ENCODE peak calls at places on chromosomes 13 and 19, in ten cellular contexts. T is HepG2, N is H1, V is K562, M is endothelial cell of umbilical vein, O is stomach, R is breast epithelium, A is prostate gland, J is spleen, G is esophagus muscularis mucosa. B is an unnamed sample.

GRCh38 chr13:20566424-20566916 is 487 bp upstream of the IFT88 start:
- DNase-seq in T (peak; percentile 76), N (no peak), V (no peak), M (no peak), O (no peak), R (no peak), A (peak; percentile 39), J (peak; percentile 77), G (peak; percentile 92), B (peak; percentile 86)

GRCh38 chr19:39078436-39079200 is 5.5 kb upstream of the ACP7 start:
- DNase-seq in T (peak; percentile 30), N (no peak), V (no peak), M (peak; percentile 75), O (no peak), R (no peak), A (no peak), J (no peak), G (no peak), B (no peak)

GRCh38 chr13:34750078-34750703 is 191.9 kb upstream of the NBEA start:
- DNase-seq in T (no peak), N (peak; percentile 66), V (no peak), M (no peak), O (no peak), R (no peak), A (no peak), J (no peak), G (no peak), B (no peak)

GRCh38 chr19:6412111-6412999 is 12.3 kb downstream of the KHSRP start:
- DNase-seq in T (peak; percentile 49), N (peak; percentile 90), V (peak; percentile 62), M (no peak), O (peak; percentile 61), R (no peak), A (peak; percentile 35), J (no peak), G (no peak), B (peak; percentile 66)

GRCh38 chr19:55418185-55418584 is 10.6 kb upstream of the UBE2S start:
- DNase-seq in T (peak; percentile 70), N (peak; percentile 71), V (peak; percentile 62), M (peak; percentile 71), O (peak; percentile 57), R (no peak), A (peak; percentile 48), J (no peak), G (no peak), B (no peak)

GRCh38 chr19:5665781-5666513 is 14.4 kb downstream of the MICOS13 start:
- DNase-seq in T (peak; percentile 69), N (no peak), V (peak; percentile 41), M (peak; percentile 59), O (no peak), R (no peak), A (no peak), J (peak; percentile 15), G (no peak), B (no peak)

GRCh38 chr19:13926715-13927114 is 11.5 kb downstream of the PODNL1 start:
- DNase-seq in T (no peak), N (no peak), V (no peak), M (no peak), O (no peak), R (no peak), A (no peak), J (no peak), G (no peak), B (no peak)

GRCh38 chr19:48445256-48445605 is 552 bp upstream of the GRWD1 start:
- DNase-seq in T (peak; percentile 82), N (peak; percentile 53), V (peak; percentile 79), M (peak; percentile 96), O (no peak), R (no peak), A (peak; percentile 41), J (no peak), G (no peak), B (no peak)

GRCh38 chr13:110565296-110565695 is 3.8 kb upstream of the RAB20 start:
- DNase-seq in T (no peak), N (no peak), V (no peak), M (no peak), O (no peak), R (no peak), A (no peak), J (no peak), G (no peak), B (no peak)

GRCh38 chr19:58154287-58154678 is 3.7 kb upstream of the ZNF329 start:
- DNase-seq in T (peak; percentile 38), N (no peak), V (no peak), M (peak; percentile 32), O (peak; percentile 26), R (peak; percentile 63), A (peak; percentile 12), J (no peak), G (no peak), B (peak; percentile 69)

GRCh38 chr19:49092686-49093085 is 7.4 kb downstream of the SNRNP70 start:
- DNase-seq in T (no peak), N (no peak), V (no peak), M (no peak), O (no peak), R (no peak), A (no peak), J (no peak), G (no peak), B (no peak)

GRCh38 chr13:100636441-100636840 is 38.2 kb downstream of the TMTC4 start:
- DNase-seq in T (no peak), N (no peak), V (no peak), M (no peak), O (no peak), R (no peak), A (no peak), J (no peak), G (no peak), B (no peak)

GRCh38 chr13:113998781-113999617 is 25.1 kb upstream of the C13orf46 start:
- DNase-seq in T (no peak), N (no peak), V (no peak), M (no peak), O (no peak), R (no peak), A (no peak), J (peak; percentile 47), G (no peak), B (no peak)

GRCh38 chr13:113307491-113307890 is 10.5 kb downstream of the LAMP1 start:
- DNase-seq in T (no peak), N (no peak), V (no peak), M (no peak), O (no peak), R (no peak), A (no peak), J (no peak), G (no peak), B (no peak)

GRCh38 chr13:70339738-70340137 is 231.5 kb upstream of the KLHL1 start:
- DNase-seq in T (peak; percentile 21), N (peak; percentile 52), V (no peak), M (peak; percentile 11), O (peak; percentile 28), R (no peak), A (no peak), J (no peak), G (no peak), B (no peak)

GRCh38 chr19:51901860-51902259 is 3.0 kb downstream of the ZNF649 start:
- DNase-seq in T (no peak), N (no peak), V (no peak), M (no peak), O (no peak), R (no peak), A (no peak), J (no peak), G (no peak), B (no peak)

GRCh38 chr13:32639502-32640105 is 53.4 kb downstream of the PDS5B start:
- DNase-seq in T (peak; percentile 50), N (no peak), V (peak; percentile 13), M (peak; percentile 67), O (peak; percentile 54), R (no peak), A (peak; percentile 55), J (no peak), G (no peak), B (peak; percentile 77)

GRCh38 chr13:61415749-61416148 is at the start of gene PCDH20:
- DNase-seq in T (no peak), N (no peak), V (no peak), M (no peak), O (no peak), R (no peak), A (no peak), J (no peak), G (no peak), B (no peak)
- H3K4me3 ChIP-seq in T (no peak within 1 kb of the TSS), N (peak within 1 kb of the TSS; percentile 66), V (no peak within 1 kb of the TSS), M (no peak within 1 kb of the TSS), O (peak within 1 kb of the TSS; percentile 52), R (peak within 1 kb of the TSS; percentile 55), A (peak within 1 kb of the TSS; percentile 8), J (peak within 1 kb of the TSS; percentile 32), G (peak within 1 kb of the TSS; percentile 54), B (peak within 1 kb of the TSS; percentile 39)

GRCh38 chr19:2064788-2065524 is 13.9 kb upstream of the MKNK2 start:
- DNase-seq in T (no peak), N (no peak), V (no peak), M (no peak), O (no peak), R (no peak), A (no peak), J (peak; percentile 72), G (no peak), B (peak; percentile 88)
- H3K4me1 ChIP-seq in T (peaks cover 72% of the 10 kb centered on the region), N (peaks cover 8% of the 10 kb centered on the region), V (peaks cover 15% of the 10 kb centered on the region), M (peaks cover 18% of the 10 kb centered on the region), O (peaks cover 42% of the 10 kb centered on the region), R (peaks cover 17% of the 10 kb centered on the region), A (peaks cover 18% of the 10 kb centered on the region), J (peaks cover 28% of the 10 kb centered on the region), G (peaks cover 55% of the 10 kb centered on the region), B (peaks cover 41% of the 10 kb centered on the region)

GRCh38 chr19:2537544-2537943 is 61.6 kb downstream of the GADD45B start:
- DNase-seq in T (no peak), N (no peak), V (no peak), M (no peak), O (no peak), R (no peak), A (no peak), J (no peak), G (no peak), B (no peak)
- TF ChIP-seq POLR2AphosphoS5 in T (no peak), N (no peak), V (no peak), M (no peak), O (no peak), R (no peak), A (no peak), J (no peak), G (no peak), B (no peak)

DNA sequence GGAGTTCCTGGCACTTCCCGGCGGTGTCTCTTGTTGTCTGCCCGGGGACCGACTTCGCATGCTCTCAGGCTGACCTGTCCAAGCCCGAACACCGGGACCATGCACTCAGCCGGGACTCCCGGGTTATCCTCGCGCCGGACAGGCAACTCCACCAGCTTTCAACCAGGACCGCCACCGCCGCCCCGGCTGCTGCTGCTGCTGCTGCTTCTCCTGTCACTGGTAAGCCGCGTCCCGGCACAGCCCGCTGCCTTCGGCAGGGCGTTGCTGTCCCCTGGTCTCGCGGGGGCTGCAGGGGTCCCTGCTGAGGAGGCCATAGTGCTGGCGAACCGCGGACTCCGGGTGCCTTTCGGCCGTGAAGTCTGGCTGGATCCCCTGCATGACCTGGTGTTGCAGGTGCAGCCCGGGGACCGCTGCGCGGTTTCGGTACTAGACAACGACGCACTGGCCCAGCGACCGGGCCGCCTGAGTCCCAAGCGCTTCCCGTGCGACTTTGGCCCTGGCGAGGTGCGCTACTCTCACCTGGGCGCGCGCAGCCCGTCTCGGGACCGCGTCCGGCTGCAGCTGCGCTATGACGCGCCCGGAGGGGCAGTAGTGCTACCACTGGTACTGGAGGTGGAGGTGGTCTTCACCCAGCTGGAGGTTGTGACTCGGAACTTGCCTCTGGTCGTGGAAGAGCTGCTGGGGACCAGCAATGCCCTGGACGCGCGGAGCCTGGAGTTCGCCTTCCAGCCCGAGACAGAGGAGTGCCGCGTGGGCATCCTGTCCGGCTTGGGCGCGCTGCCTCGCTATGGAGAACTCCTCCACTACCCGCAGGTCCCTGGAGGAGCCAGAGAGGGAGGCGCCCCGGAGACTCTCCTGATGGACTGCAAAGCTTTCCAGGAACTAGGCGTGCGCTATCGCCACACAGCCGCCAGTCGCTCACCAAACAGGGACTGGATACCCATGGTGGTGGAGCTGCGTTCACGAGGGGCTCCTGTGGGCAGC is 661 bp downstream of the FREM2 start:
- DNase-seq in T (no peak), N (peak; percentile 72), V (no peak), M (no peak), O (no peak), R (no peak), A (peak; percentile 12), J (no peak), G (no peak), B (peak; percentile 64)
- H3K4me3 ChIP-seq in T (no peak overlapping the region), N (peak overlapping the region; percentile 83), V (no peak overlapping the region), M (no peak overlapping the region), O (peak overlapping the region; percentile 76), R (peak overlapping the region; percentile 69), A (peak overlapping the region; percentile 35), J (peak overlapping the region; percentile 36), G (peak overlapping the region; percentile 50), B (peak overlapping the region; percentile 53)

B was measured in sigmoid colon.